ENCODE peak calls at places on chromosomes 7 and 10, in nine cellular contexts. M, Y, T, R, W, G, S, L and Z are unnamed samples.

GRCh38 chr7:40720401-40720800 is 585.6 kb downstream of the SUGCT start:
- DNase-seq in M (no peak), G (no peak), W (no peak), R (no peak), T (no peak), L (no peak), S (no peak), Y (no peak), Z (no peak)

GRCh38 chr7:68828575-68828974 is 769.7 kb upstream of the AUTS2 start:
- DNase-seq in M (no peak), T (no peak), Y (no peak), L (no peak), G (no peak), R (no peak), W (no peak), S (no peak), Z (no peak)

GRCh38 chr10:16612148-16612742 is 90.6 kb upstream of the C1QL3 start:
- DNase-seq in S (peak; percentile 13), L (no peak), M (no peak), T (peak; percentile 20), G (no peak), W (no peak), Y (peak; percentile 81), R (no peak), Z (no peak)

GRCh38 chr10:25552283-25552919 is 377.6 kb downstream of the GPR158 start:
- DNase-seq in W (no peak), G (no peak), M (no peak), T (no peak), R (no peak), S (no peak), L (no peak), Y (no peak), Z (no peak)

GRCh38 chr10:1782841-1783240 is 45.5 kb upstream of the ADARB2 start:
- DNase-seq in G (no peak), L (no peak), Y (no peak), T (no peak), R (no peak), W (no peak), S (no peak), M (no peak), Z (no peak)

GRCh38 chr7:41872951-41873350 is 170.1 kb upstream of the INHBA start:
- DNase-seq in T (no peak), R (no peak), M (no peak), L (no peak), W (no peak), Y (no peak), S (no peak), G (no peak), Z (no peak)

GRCh38 chr10:29007748-29008610 is 280.9 kb upstream of the LYZL1 start:
- DNase-seq in Y (no peak), M (no peak), R (no peak), W (no peak), G (no peak), S (no peak), L (no peak), T (no peak), Z (no peak)

GRCh38 chr10:625751-626711 is 63.4 kb downstream of the DIP2C start:
- DNase-seq in W (no peak), Y (peak; percentile 56), L (no peak), T (no peak), S (no peak), G (no peak), R (no peak), M (no peak), Z (no peak)

GRCh38 chr10:15852111-15852557 is 8.2 kb downstream of the MINDY3 start:
- DNase-seq in G (no peak), M (no peak), R (no peak), W (no peak), T (no peak), Y (no peak), L (no peak), S (no peak), Z (no peak)

GRCh38 chr10:71837085-71837827 is 13.8 kb downstream of the PSAP start:
- DNase-seq in Y (peak; percentile 65), M (no peak), W (peak; percentile 40), R (no peak), T (no peak), L (no peak), G (peak; percentile 22), S (no peak), Z (no peak)

GRCh38 chr10:73814896-73815718 is 3.7 kb upstream of the NDST2 start:
- DNase-seq in Y (peak; percentile 40), T (no peak), W (peak; percentile 70), L (no peak), G (no peak), S (no peak), R (no peak), M (no peak), Z (no peak)

GRCh38 chr10:75261813-75262725 is 26.3 kb upstream of the COMTD1 start:
- DNase-seq in R (no peak), M (no peak), Y (no peak), G (no peak), L (no peak), S (no peak), W (peak; percentile 66), T (no peak), Z (no peak)

GRCh38 chr10:50497758-50498157 is 126.0 kb downstream of the SGMS1 start:
- DNase-seq in R (no peak), L (peak; percentile 59), Y (no peak), W (no peak), M (no peak), S (no peak), T (no peak), G (no peak), Z (peak; percentile 73)

GRCh38 chr7:111741811-111742240 is 179.5 kb upstream of the IMMP2L start:
- DNase-seq in R (peak; percentile 64), Y (peak; percentile 81), M (peak; percentile 24), L (peak; percentile 32), W (peak; percentile 79), T (peak; percentile 30), S (peak; percentile 45), G (no peak), Z (peak; percentile 16)

DNA sequence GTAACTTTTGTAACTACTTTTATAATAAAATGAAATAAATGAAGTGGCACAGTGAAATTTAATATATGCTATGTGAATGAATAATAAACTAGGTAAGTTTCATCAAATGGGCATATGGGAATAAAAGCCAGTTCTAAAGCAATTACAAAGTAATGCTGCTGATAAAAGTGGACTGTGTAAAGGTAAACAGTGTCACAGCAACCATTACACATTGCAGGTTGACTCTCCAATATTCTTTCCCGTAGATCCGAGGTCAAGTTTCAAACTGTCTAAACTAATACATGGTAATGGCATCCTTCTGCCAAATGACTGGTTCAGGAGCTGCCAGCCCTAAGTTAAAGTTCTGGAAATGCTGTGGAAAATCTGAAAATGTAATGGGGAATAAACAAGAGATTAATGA is 6.0 kb downstream of the HIBADH start:
- DNase-seq in S (no peak), L (no peak), M (no peak), W (no peak), R (no peak), Y (no peak), G (no peak), T (no peak), Z (no peak)
- H3K27ac ChIP-seq in S (no peak overlapping the region), L (no peak overlapping the region), M (no peak overlapping the region), W (no peak overlapping the region), R (no peak overlapping the region), Y (no peak overlapping the region), G (no peak overlapping the region), T (no peak overlapping the region), Z (no peak overlapping the region)

DNA sequence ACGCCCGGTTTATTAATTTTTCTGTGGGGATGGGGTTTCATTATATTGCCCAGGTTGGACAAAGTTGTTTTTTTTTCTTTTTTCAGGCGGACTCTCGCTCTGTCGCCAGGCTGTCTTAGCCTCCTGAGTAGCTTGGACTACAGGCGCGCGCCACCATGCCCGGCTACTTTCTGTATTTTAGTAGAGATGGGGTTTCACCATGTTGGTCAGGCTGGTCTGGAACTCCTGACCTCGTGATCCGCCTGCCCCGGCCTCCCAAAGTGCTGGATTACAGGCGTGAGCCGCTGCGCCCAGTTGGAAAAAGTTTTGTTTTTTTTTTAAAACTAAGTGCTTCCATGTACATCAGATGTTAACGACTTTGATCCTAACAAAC is 542 bp upstream of the ZNF394 start:
- DNase-seq in S (no peak), W (no peak), L (no peak), M (no peak), G (no peak), Y (no peak), T (no peak), R (no peak), Z (no peak)
- H3K27ac ChIP-seq in S (peak overlapping the region; percentile 97), W (peak overlapping the region; percentile 75), L (peak overlapping the region; percentile 58), M (peak overlapping the region; percentile 91), G (peak overlapping the region; percentile 93), Y (no peak overlapping the region), T (peak overlapping the region; percentile 86), R (peak overlapping the region; percentile 93), Z (peak overlapping the region; percentile 91)

GRCh38 chr7:105649727-105650381 is 68.6 kb upstream of the EFCAB10 start:
- DNase-seq in Y (no peak), T (no peak), R (no peak), S (peak; percentile 45), W (no peak), L (no peak), M (no peak), G (no peak), Z (no peak)
- H3K27ac ChIP-seq in Y (no peak overlapping the region), T (no peak overlapping the region), R (peak overlapping the region; percentile 46), S (no peak overlapping the region), W (no peak overlapping the region), L (no peak overlapping the region), M (no peak overlapping the region), G (no peak overlapping the region), Z (no peak overlapping the region)

DNA sequence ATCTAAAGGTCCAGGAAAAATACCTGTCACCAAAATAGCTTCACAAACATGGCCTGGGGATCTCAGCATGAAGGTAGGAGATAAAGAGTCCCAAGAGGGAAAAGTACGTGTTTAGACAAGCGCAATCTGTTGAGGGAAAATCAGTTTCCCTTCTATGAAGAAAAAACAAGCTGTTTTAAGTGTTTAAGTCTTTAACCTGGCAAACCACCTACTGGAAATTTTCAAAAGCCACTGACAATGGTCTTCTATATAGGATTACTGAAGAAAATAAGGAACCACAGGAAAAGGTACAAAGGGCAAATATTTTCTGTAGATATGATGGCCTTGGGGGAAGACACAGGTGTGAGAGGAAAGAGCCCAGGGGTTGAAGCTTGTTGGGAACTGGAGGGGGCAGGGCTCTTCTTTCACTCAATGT is 21.2 kb downstream of the ALDH18A1 start:
- DNase-seq in M (no peak), R (no peak), T (no peak), W (no peak), L (no peak), G (no peak), Y (no peak), S (no peak), Z (no peak)
- H3K27ac ChIP-seq in M (no peak overlapping the region), R (no peak overlapping the region), T (no peak overlapping the region), W (no peak overlapping the region), L (no peak overlapping the region), G (no peak overlapping the region), Y (no peak overlapping the region), S (no peak overlapping the region), Z (no peak overlapping the region)

GRCh38 chr10:88849224-88849623 is 2.4 kb downstream of the ANKRD22 start:
- DNase-seq in M (no peak), W (no peak), G (no peak), R (no peak), L (no peak), Y (no peak), S (no peak), T (no peak), Z (no peak)
- H3K27ac ChIP-seq in M (no peak overlapping the region), W (no peak overlapping the region), G (no peak overlapping the region), R (no peak overlapping the region), L (no peak overlapping the region), Y (no peak overlapping the region), S (no peak overlapping the region), T (no peak overlapping the region), Z (peak overlapping the region; percentile 80)

GRCh38 chr10:30857803-30858202 is 173.9 kb downstream of the ZNF438 start:
- DNase-seq in L (no peak), T (no peak), M (peak; percentile 73), Y (no peak), S (no peak), R (no peak), W (no peak), G (peak; percentile 87), Z (no peak)
- H3K27ac ChIP-seq in L (no peak overlapping the region), T (no peak overlapping the region), M (peak overlapping the region; percentile 81), Y (no peak overlapping the region), S (peak overlapping the region; percentile 57), R (no peak overlapping the region), W (no peak overlapping the region), G (peak overlapping the region; percentile 47), Z (no peak overlapping the region)